ENCODE peak calls at places on chromosome 19, in nine cellular contexts. One of them, this sample, is unnamed. For H3K4me1, the result is how much of the 10 kb centered on the place peaks cover.

GRCh38 chr19:55552620-55553019 is 7.3 kb upstream of the SBK3 start:
- DNase-seq in IMR-90: peak
- DNase-seq in uterus: no peak
- DNase-seq in Karpas-422: no peak
- DNase-seq in pancreas: no peak
- DNase-seq in breast epithelium: peak
- DNase-seq in CD8-positive, alpha-beta T cell: no peak
- DNase-seq in cardiac muscle cell: no peak
- DNase-seq in GM23248: peak
- DNase-seq in this sample: peak

GRCh38 chr19:22545751-22546150 is 88.4 kb upstream of the ZNF492 start:
- DNase-seq in GM23248: peak
- DNase-seq in uterus: peak
- DNase-seq in CD8-positive, alpha-beta T cell: no peak
- DNase-seq in IMR-90: no peak
- DNase-seq in Karpas-422: peak
- DNase-seq in cardiac muscle cell: no peak
- DNase-seq in breast epithelium: peak
- DNase-seq in pancreas: peak
- DNase-seq in this sample: peak

GRCh38 chr19:34448191-34448590 is 20.0 kb downstream of the UBA2 start:
- DNase-seq in cardiac muscle cell: no peak
- DNase-seq in Karpas-422: no peak
- DNase-seq in GM23248: no peak
- DNase-seq in CD8-positive, alpha-beta T cell: no peak
- DNase-seq in uterus: no peak
- DNase-seq in breast epithelium: no peak
- DNase-seq in IMR-90: no peak
- DNase-seq in pancreas: no peak
- DNase-seq in this sample: no peak

GRCh38 chr19:30420881-30421280 is 48.7 kb downstream of the ZNF536 start:
- DNase-seq in breast epithelium: no peak
- DNase-seq in CD8-positive, alpha-beta T cell: no peak
- DNase-seq in pancreas: no peak
- DNase-seq in GM23248: no peak
- DNase-seq in cardiac muscle cell: no peak
- DNase-seq in uterus: no peak
- DNase-seq in Karpas-422: no peak
- DNase-seq in IMR-90: no peak
- DNase-seq in this sample: no peak

GRCh38 chr19:54448037-54448773 is 794 bp upstream of the LENG8 start:
- DNase-seq in cardiac muscle cell: peak
- DNase-seq in pancreas: peak
- DNase-seq in Karpas-422: peak
- DNase-seq in CD8-positive, alpha-beta T cell: no peak
- DNase-seq in uterus: peak
- DNase-seq in breast epithelium: peak
- DNase-seq in GM23248: peak
- DNase-seq in IMR-90: peak
- DNase-seq in this sample: peak

GRCh38 chr19:30590596-30591229 is 218.5 kb downstream of the ZNF536 start:
- DNase-seq in uterus: no peak
- DNase-seq in Karpas-422: no peak
- DNase-seq in IMR-90: no peak
- DNase-seq in CD8-positive, alpha-beta T cell: no peak
- DNase-seq in GM23248: no peak
- DNase-seq in breast epithelium: no peak
- DNase-seq in cardiac muscle cell: no peak
- DNase-seq in pancreas: no peak
- DNase-seq in this sample: no peak

GRCh38 chr19:4686700-4687099 is 16.6 kb upstream of the MYDGF start:
- DNase-seq in breast epithelium: no peak
- DNase-seq in Karpas-422: no peak
- DNase-seq in pancreas: no peak
- DNase-seq in IMR-90: no peak
- DNase-seq in cardiac muscle cell: no peak
- DNase-seq in CD8-positive, alpha-beta T cell: no peak
- DNase-seq in uterus: no peak
- DNase-seq in GM23248: no peak
- DNase-seq in this sample: no peak

GRCh38 chr19:49890349-49891311 is 6.1 kb downstream of the IL4I1 start:
- DNase-seq in uterus: no peak
- DNase-seq in Karpas-422: peak
- DNase-seq in IMR-90: no peak
- DNase-seq in pancreas: peak
- DNase-seq in breast epithelium: no peak
- DNase-seq in CD8-positive, alpha-beta T cell: peak
- DNase-seq in cardiac muscle cell: peak
- DNase-seq in GM23248: peak
- DNase-seq in this sample: peak

GRCh38 chr19:46181386-46181774 is 33.3 kb downstream of the IGFL2 start:
- DNase-seq in uterus: no peak
- DNase-seq in breast epithelium: no peak
- DNase-seq in Karpas-422: no peak
- DNase-seq in GM23248: peak
- DNase-seq in pancreas: no peak
- DNase-seq in IMR-90: peak
- DNase-seq in cardiac muscle cell: no peak
- DNase-seq in CD8-positive, alpha-beta T cell: no peak
- DNase-seq in this sample: peak

GRCh38 chr19:28330831-28331230 is 882.1 kb downstream of the UQCRFS1 start:
- DNase-seq in CD8-positive, alpha-beta T cell: no peak
- DNase-seq in GM23248: peak
- DNase-seq in cardiac muscle cell: no peak
- DNase-seq in Karpas-422: no peak
- DNase-seq in uterus: no peak
- DNase-seq in breast epithelium: no peak
- DNase-seq in IMR-90: no peak
- DNase-seq in pancreas: no peak
- DNase-seq in this sample: no peak

GRCh38 chr19:7168941-7169340 is 99.4 kb downstream of the ZNF557 start:
- DNase-seq in IMR-90: peak
- DNase-seq in pancreas: no peak
- DNase-seq in GM23248: no peak
- DNase-seq in CD8-positive, alpha-beta T cell: no peak
- DNase-seq in cardiac muscle cell: no peak
- DNase-seq in uterus: no peak
- DNase-seq in Karpas-422: no peak
- DNase-seq in breast epithelium: no peak
- DNase-seq in this sample: no peak

GRCh38 chr19:58474291-58474996 is 1.7 kb upstream of the ZNF446 start:
- DNase-seq in uterus: no peak
- DNase-seq in breast epithelium: no peak
- DNase-seq in GM23248: peak
- DNase-seq in CD8-positive, alpha-beta T cell: no peak
- DNase-seq in pancreas: no peak
- DNase-seq in IMR-90: peak
- DNase-seq in cardiac muscle cell: no peak
- DNase-seq in Karpas-422: no peak
- DNase-seq in this sample: no peak

GRCh38 chr19:10639836-10640235 is 14.3 kb upstream of the ILF3 start:
- DNase-seq in breast epithelium: no peak
- DNase-seq in uterus: no peak
- DNase-seq in Karpas-422: peak
- DNase-seq in IMR-90: no peak
- DNase-seq in pancreas: no peak
- DNase-seq in GM23248: no peak
- DNase-seq in CD8-positive, alpha-beta T cell: no peak
- DNase-seq in cardiac muscle cell: no peak
- DNase-seq in this sample: peak

GRCh38 chr19:50333737-50334617 is 4.8 kb upstream of the KCNC3 start:
- DNase-seq in Karpas-422: peak
- DNase-seq in uterus: peak
- DNase-seq in breast epithelium: peak
- DNase-seq in pancreas: peak
- DNase-seq in CD8-positive, alpha-beta T cell: peak
- DNase-seq in GM23248: peak
- DNase-seq in IMR-90: no peak
- DNase-seq in cardiac muscle cell: peak
- DNase-seq in this sample: peak

GRCh38 chr19:45391346-45391745 is 13.5 kb downstream of the PPP1R13L start:
- DNase-seq in Karpas-422: peak
- DNase-seq in breast epithelium: no peak
- DNase-seq in IMR-90: peak
- DNase-seq in pancreas: no peak
- DNase-seq in uterus: no peak
- DNase-seq in cardiac muscle cell: no peak
- DNase-seq in GM23248: peak
- DNase-seq in CD8-positive, alpha-beta T cell: no peak
- DNase-seq in this sample: no peak

GRCh38 chr19:40702337-40703012 is 12.0 kb upstream of the NUMBL start:
- DNase-seq in GM23248: peak
- DNase-seq in breast epithelium: no peak
- DNase-seq in uterus: peak
- DNase-seq in pancreas: no peak
- DNase-seq in CD8-positive, alpha-beta T cell: no peak
- DNase-seq in Karpas-422: peak
- DNase-seq in cardiac muscle cell: peak
- DNase-seq in IMR-90: no peak
- DNase-seq in this sample: no peak

GRCh38 chr19:55369651-55370304 is 485 bp downstream of the IL11 start:
- DNase-seq in pancreas: no peak
- DNase-seq in cardiac muscle cell: peak
- DNase-seq in CD8-positive, alpha-beta T cell: no peak
- DNase-seq in uterus: no peak
- DNase-seq in GM23248: peak
- DNase-seq in IMR-90: peak
- DNase-seq in Karpas-422: peak
- DNase-seq in breast epithelium: no peak
- DNase-seq in this sample: no peak

GRCh38 chr19:53980553-53981407 is 10.7 kb upstream of the CACNG6 start:
- DNase-seq in Karpas-422: no peak
- DNase-seq in IMR-90: peak
- DNase-seq in cardiac muscle cell: peak
- DNase-seq in CD8-positive, alpha-beta T cell: no peak
- DNase-seq in GM23248: peak
- DNase-seq in breast epithelium: no peak
- DNase-seq in uterus: no peak
- DNase-seq in pancreas: no peak
- DNase-seq in this sample: no peak

GRCh38 chr19:16778796-16779411 is 50.3 kb upstream of the SIN3B start:
- DNase-seq in Karpas-422: peak
- DNase-seq in pancreas: no peak
- DNase-seq in cardiac muscle cell: peak
- DNase-seq in CD8-positive, alpha-beta T cell: peak
- DNase-seq in IMR-90: peak
- DNase-seq in GM23248: peak
- DNase-seq in uterus: peak
- DNase-seq in breast epithelium: no peak
- DNase-seq in this sample: peak

GRCh38 chr19:46147791-46148288 is at the start of gene IGFL2:
- DNase-seq in CD8-positive, alpha-beta T cell: no peak
- DNase-seq in pancreas: no peak
- DNase-seq in IMR-90: no peak
- DNase-seq in breast epithelium: no peak
- DNase-seq in GM23248: peak
- DNase-seq in Karpas-422: no peak
- DNase-seq in uterus: no peak
- DNase-seq in cardiac muscle cell: no peak
- DNase-seq in this sample: no peak

GRCh38 chr19:18479964-18480723 is 41.7 kb downstream of the ELL start:
- DNase-seq in pancreas: no peak
- DNase-seq in cardiac muscle cell: no peak
- DNase-seq in IMR-90: peak
- DNase-seq in Karpas-422: no peak
- DNase-seq in CD8-positive, alpha-beta T cell: no peak
- DNase-seq in breast epithelium: peak
- DNase-seq in uterus: peak
- DNase-seq in GM23248: peak
- DNase-seq in this sample: peak
- H3K4me1 ChIP-seq in pancreas: under half
- H3K4me1 ChIP-seq in cardiac muscle cell: under half
- H3K4me1 ChIP-seq in IMR-90: under half
- H3K4me1 ChIP-seq in Karpas-422: under half
- H3K4me1 ChIP-seq in CD8-positive, alpha-beta T cell: under half
- H3K4me1 ChIP-seq in breast epithelium: under half
- H3K4me1 ChIP-seq in uterus: under half
- H3K4me1 ChIP-seq in GM23248: under half
- H3K4me1 ChIP-seq in this sample: half or more

DNA sequence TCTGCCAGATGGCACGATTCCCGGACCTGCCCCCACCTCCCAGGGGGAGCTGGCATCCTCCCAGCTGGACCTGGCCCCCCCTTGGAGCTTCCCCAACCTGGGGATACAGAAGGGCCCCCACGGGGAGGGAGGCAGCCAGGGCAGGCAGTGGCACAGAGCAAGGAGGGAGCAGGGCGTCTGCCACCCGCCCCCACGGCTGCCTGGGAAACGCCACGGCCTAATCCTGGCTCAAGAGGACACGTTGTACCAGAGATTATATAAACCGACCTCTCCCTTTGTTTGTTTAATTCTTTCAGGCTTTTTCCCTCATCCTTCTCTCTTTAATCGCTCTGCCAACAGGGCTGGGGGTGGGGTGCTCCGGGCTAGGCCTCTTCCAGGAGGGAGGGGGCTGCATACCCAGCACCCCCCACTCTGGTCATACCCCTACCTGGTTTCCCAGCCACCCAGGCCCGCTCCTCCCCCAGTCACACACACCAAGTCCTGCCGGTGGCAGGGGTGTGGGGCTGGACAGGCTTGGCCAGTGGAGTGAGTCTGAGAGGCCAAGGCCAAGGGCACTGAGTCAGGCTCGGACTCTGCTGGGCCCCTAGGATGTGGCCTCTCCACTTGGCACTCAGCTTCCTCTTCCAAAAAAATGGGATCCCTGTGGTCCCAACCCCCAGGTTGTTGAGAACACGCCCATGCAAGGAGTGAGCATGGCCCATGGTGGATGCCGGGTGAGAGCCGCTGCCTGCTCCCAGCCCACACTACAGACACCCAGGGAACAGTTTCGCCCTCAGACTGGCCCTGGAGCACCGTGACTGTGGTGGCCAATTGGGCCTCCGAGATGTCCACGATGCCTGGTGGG is 29.5 kb upstream of the NFIC start:
- DNase-seq in Karpas-422: no peak
- DNase-seq in uterus: peak
- DNase-seq in CD8-positive, alpha-beta T cell: no peak
- DNase-seq in pancreas: peak
- DNase-seq in cardiac muscle cell: no peak
- DNase-seq in GM23248: peak
- DNase-seq in IMR-90: peak
- DNase-seq in breast epithelium: peak
- DNase-seq in this sample: peak
- H3K27ac ChIP-seq in Karpas-422: no peak
- H3K27ac ChIP-seq in uterus: peak
- H3K27ac ChIP-seq in CD8-positive, alpha-beta T cell: no peak
- H3K27ac ChIP-seq in pancreas: peak
- H3K27ac ChIP-seq in cardiac muscle cell: no peak
- H3K27ac ChIP-seq in GM23248: peak
- H3K27ac ChIP-seq in IMR-90: peak
- H3K27ac ChIP-seq in breast epithelium: peak
- H3K27ac ChIP-seq in this sample: peak

GRCh38 chr19:13079542-13079986 is 23.1 kb downstream of the LYL1 start:
- DNase-seq in uterus: peak
- DNase-seq in Karpas-422: no peak
- DNase-seq in pancreas: no peak
- DNase-seq in IMR-90: peak
- DNase-seq in cardiac muscle cell: no peak
- DNase-seq in CD8-positive, alpha-beta T cell: no peak
- DNase-seq in breast epithelium: no peak
- DNase-seq in GM23248: peak
- DNase-seq in this sample: peak
- H3K4me1 ChIP-seq in uterus: under half
- H3K4me1 ChIP-seq in Karpas-422: under half
- H3K4me1 ChIP-seq in pancreas: under half
- H3K4me1 ChIP-seq in IMR-90: under half
- H3K4me1 ChIP-seq in cardiac muscle cell: under half
- H3K4me1 ChIP-seq in CD8-positive, alpha-beta T cell: under half
- H3K4me1 ChIP-seq in breast epithelium: under half
- H3K4me1 ChIP-seq in GM23248: under half
- H3K4me1 ChIP-seq in this sample: under half

GRCh38 chr19:18590273-18591272 is 2.0 kb downstream of the REX1BD start:
- DNase-seq in pancreas: no peak
- DNase-seq in Karpas-422: peak
- DNase-seq in cardiac muscle cell: peak
- DNase-seq in GM23248: no peak
- DNase-seq in breast epithelium: peak
- DNase-seq in uterus: no peak
- DNase-seq in IMR-90: peak
- DNase-seq in CD8-positive, alpha-beta T cell: no peak
- DNase-seq in this sample: no peak
- H3K27ac ChIP-seq in pancreas: no peak
- H3K27ac ChIP-seq in Karpas-422: peak
- H3K27ac ChIP-seq in cardiac muscle cell: no peak
- H3K27ac ChIP-seq in GM23248: no peak
- H3K27ac ChIP-seq in breast epithelium: peak
- H3K27ac ChIP-seq in uterus: peak
- H3K27ac ChIP-seq in IMR-90: no peak
- H3K27ac ChIP-seq in CD8-positive, alpha-beta T cell: no peak
- H3K27ac ChIP-seq in this sample: no peak

This sample was measured in thyroid gland.